ENCODE peak calls at places on chromosomes 12 and 14, in six cellular contexts. Z, V, W, O, U and R are unnamed samples.

GRCh38 chr12:103326190-103326589 is 169.6 kb downstream of the C12orf42 start:
- DNase-seq in Z (peak; percentile 26), V (peak; percentile 55), W (no peak), O (peak; percentile 9), U (no peak), R (no peak)

GRCh38 chr14:38256358-38256840 is 506 bp upstream of the CLEC14A start:
- DNase-seq in Z (peak; percentile 34), V (no peak), W (no peak), O (no peak), U (no peak), R (no peak)

GRCh38 chr14:51716610-51717009 is 64.9 kb downstream of the FRMD6 start:
- DNase-seq in Z (no peak), V (peak; percentile 71), W (no peak), O (no peak), U (no peak), R (no peak)

GRCh38 chr14:74148705-74149104 is 63.9 kb downstream of the LIN52 start:
- DNase-seq in Z (no peak), V (no peak), W (no peak), O (no peak), U (no peak), R (no peak)

GRCh38 chr12:44804068-44804467 is 72.0 kb downstream of the NELL2 start:
- DNase-seq in Z (no peak), V (no peak), W (no peak), O (no peak), U (no peak), R (no peak)

GRCh38 chr12:79358716-79359341 is 331.9 kb downstream of the PAWR start:
- DNase-seq in Z (no peak), V (no peak), W (no peak), O (no peak), U (no peak), R (no peak)

GRCh38 chr12:53560912-53561589 is 53.8 kb upstream of the NPFF start:
- DNase-seq in Z (no peak), V (no peak), W (no peak), O (no peak), U (no peak), R (no peak)

GRCh38 chr14:95515523-95516517 is 630 bp downstream of the SYNE3 start:
- DNase-seq in Z (peak; percentile 89), V (peak; percentile 40), W (peak; percentile 73), O (peak; percentile 74), U (peak; percentile 69), R (no peak)

GRCh38 chr14:55744321-55744720 is 164.3 kb downstream of the KTN1 start:
- DNase-seq in Z (no peak), V (no peak), W (no peak), O (no peak), U (no peak), R (no peak)

GRCh38 chr14:31096255-31096654 is 70.1 kb upstream of the STRN3 start:
- DNase-seq in Z (no peak), V (no peak), W (no peak), O (no peak), U (no peak), R (no peak)